ENCODE peak calls at places on chromosomes 12 and 14, in ten cellular contexts. One of them, this sample, is unnamed.

GRCh38 chr12:100229036-100229635 is 28.5 kb downstream of the ACTR6 start:
- DNase-seq in stomach: no peak
- DNase-seq in anterior cingulate cortex: no peak
- DNase-seq in activated CD4-positive, CD25-positive, alpha-beta regulatory T cell: no peak
- DNase-seq in GM10248: no peak
- DNase-seq in activated CD8-positive, alpha-beta memory T cell treated with anti-CD3 and anti-CD28 coated beads, Interleukin-2, amount 50 U/mL, for 48 hours: no peak
- DNase-seq in NCI-H1105: peak; percentile 10
- DNase-seq in stimulated activated naive CD8-positive, alpha-beta T cell treated with anti-CD3 and anti-CD28 coated beads, Interleukin-15, Interleukin-2, amounts not matched to agents 100 U/mL and 50 U/mL, for 24 hours: no peak
- DNase-seq in HEK293T: peak; percentile 23
- DNase-seq in H54: no peak
- DNase-seq in this sample: peak; percentile 41

GRCh38 chr12:131671871-131672270 is 39.0 kb upstream of the SFSWAP start:
- DNase-seq in stomach: no peak
- DNase-seq in anterior cingulate cortex: no peak
- DNase-seq in activated CD4-positive, CD25-positive, alpha-beta regulatory T cell: no peak
- DNase-seq in GM10248: no peak
- DNase-seq in activated CD8-positive, alpha-beta memory T cell treated with anti-CD3 and anti-CD28 coated beads, Interleukin-2, amount 50 U/mL, for 48 hours: no peak
- DNase-seq in NCI-H1105: no peak
- DNase-seq in stimulated activated naive CD8-positive, alpha-beta T cell treated with anti-CD3 and anti-CD28 coated beads, Interleukin-15, Interleukin-2, amounts not matched to agents 100 U/mL and 50 U/mL, for 24 hours: no peak
- DNase-seq in HEK293T: no peak
- DNase-seq in H54: no peak
- DNase-seq in this sample: no peak

GRCh38 chr14:61489932-61490331 is 168.6 kb downstream of the PRKCH start:
- DNase-seq in stomach: no peak
- DNase-seq in anterior cingulate cortex: no peak
- DNase-seq in activated CD4-positive, CD25-positive, alpha-beta regulatory T cell: no peak
- DNase-seq in GM10248: no peak
- DNase-seq in activated CD8-positive, alpha-beta memory T cell treated with anti-CD3 and anti-CD28 coated beads, Interleukin-2, amount 50 U/mL, for 48 hours: peak; percentile 33
- DNase-seq in NCI-H1105: no peak
- DNase-seq in stimulated activated naive CD8-positive, alpha-beta T cell treated with anti-CD3 and anti-CD28 coated beads, Interleukin-15, Interleukin-2, amounts not matched to agents 100 U/mL and 50 U/mL, for 24 hours: no peak
- DNase-seq in HEK293T: no peak
- DNase-seq in H54: no peak
- DNase-seq in this sample: no peak

GRCh38 chr12:117408161-117408791 is 46.9 kb upstream of the NOS1 start:
- DNase-seq in stomach: peak; percentile 72
- DNase-seq in anterior cingulate cortex: peak; percentile 16
- DNase-seq in activated CD4-positive, CD25-positive, alpha-beta regulatory T cell: no peak
- DNase-seq in GM10248: no peak
- DNase-seq in activated CD8-positive, alpha-beta memory T cell treated with anti-CD3 and anti-CD28 coated beads, Interleukin-2, amount 50 U/mL, for 48 hours: no peak
- DNase-seq in NCI-H1105: peak; percentile 4
- DNase-seq in stimulated activated naive CD8-positive, alpha-beta T cell treated with anti-CD3 and anti-CD28 coated beads, Interleukin-15, Interleukin-2, amounts not matched to agents 100 U/mL and 50 U/mL, for 24 hours: no peak
- DNase-seq in HEK293T: no peak
- DNase-seq in H54: peak; percentile 18
- DNase-seq in this sample: no peak

GRCh38 chr14:104680806-104681688 is 8.4 kb upstream of the INF2 start:
- DNase-seq in stomach: peak; percentile 87
- DNase-seq in anterior cingulate cortex: peak; percentile 76
- DNase-seq in activated CD4-positive, CD25-positive, alpha-beta regulatory T cell: no peak
- DNase-seq in GM10248: peak; percentile 72
- DNase-seq in activated CD8-positive, alpha-beta memory T cell treated with anti-CD3 and anti-CD28 coated beads, Interleukin-2, amount 50 U/mL, for 48 hours: no peak
- DNase-seq in NCI-H1105: no peak
- DNase-seq in stimulated activated naive CD8-positive, alpha-beta T cell treated with anti-CD3 and anti-CD28 coated beads, Interleukin-15, Interleukin-2, amounts not matched to agents 100 U/mL and 50 U/mL, for 24 hours: no peak
- DNase-seq in HEK293T: no peak
- DNase-seq in H54: peak; percentile 75
- DNase-seq in this sample: no peak

GRCh38 chr14:38342803-38343202 is 86.9 kb upstream of the CLEC14A start:
- DNase-seq in stomach: no peak
- DNase-seq in anterior cingulate cortex: no peak
- DNase-seq in activated CD4-positive, CD25-positive, alpha-beta regulatory T cell: no peak
- DNase-seq in GM10248: no peak
- DNase-seq in activated CD8-positive, alpha-beta memory T cell treated with anti-CD3 and anti-CD28 coated beads, Interleukin-2, amount 50 U/mL, for 48 hours: no peak
- DNase-seq in NCI-H1105: no peak
- DNase-seq in stimulated activated naive CD8-positive, alpha-beta T cell treated with anti-CD3 and anti-CD28 coated beads, Interleukin-15, Interleukin-2, amounts not matched to agents 100 U/mL and 50 U/mL, for 24 hours: no peak
- DNase-seq in HEK293T: no peak
- DNase-seq in H54: peak; percentile 21
- DNase-seq in this sample: no peak

GRCh38 chr12:9588749-9589148 is 19.0 kb downstream of the KLRB1 start:
- DNase-seq in stomach: no peak
- DNase-seq in anterior cingulate cortex: no peak
- DNase-seq in activated CD4-positive, CD25-positive, alpha-beta regulatory T cell: no peak
- DNase-seq in GM10248: no peak
- DNase-seq in activated CD8-positive, alpha-beta memory T cell treated with anti-CD3 and anti-CD28 coated beads, Interleukin-2, amount 50 U/mL, for 48 hours: no peak
- DNase-seq in NCI-H1105: no peak
- DNase-seq in stimulated activated naive CD8-positive, alpha-beta T cell treated with anti-CD3 and anti-CD28 coated beads, Interleukin-15, Interleukin-2, amounts not matched to agents 100 U/mL and 50 U/mL, for 24 hours: no peak
- DNase-seq in HEK293T: no peak
- DNase-seq in H54: no peak
- DNase-seq in this sample: no peak

GRCh38 chr14:51472881-51473280 is 178.8 kb upstream of the FRMD6 start:
- DNase-seq in stomach: no peak
- DNase-seq in anterior cingulate cortex: no peak
- DNase-seq in activated CD4-positive, CD25-positive, alpha-beta regulatory T cell: no peak
- DNase-seq in GM10248: no peak
- DNase-seq in activated CD8-positive, alpha-beta memory T cell treated with anti-CD3 and anti-CD28 coated beads, Interleukin-2, amount 50 U/mL, for 48 hours: no peak
- DNase-seq in NCI-H1105: peak; percentile 92
- DNase-seq in stimulated activated naive CD8-positive, alpha-beta T cell treated with anti-CD3 and anti-CD28 coated beads, Interleukin-15, Interleukin-2, amounts not matched to agents 100 U/mL and 50 U/mL, for 24 hours: no peak
- DNase-seq in HEK293T: no peak
- DNase-seq in H54: no peak
- DNase-seq in this sample: peak; percentile 83

GRCh38 chr14:55711171-55711811 is 131.3 kb downstream of the KTN1 start:
- DNase-seq in stomach: no peak
- DNase-seq in anterior cingulate cortex: no peak
- DNase-seq in activated CD4-positive, CD25-positive, alpha-beta regulatory T cell: no peak
- DNase-seq in GM10248: no peak
- DNase-seq in activated CD8-positive, alpha-beta memory T cell treated with anti-CD3 and anti-CD28 coated beads, Interleukin-2, amount 50 U/mL, for 48 hours: no peak
- DNase-seq in NCI-H1105: no peak
- DNase-seq in stimulated activated naive CD8-positive, alpha-beta T cell treated with anti-CD3 and anti-CD28 coated beads, Interleukin-15, Interleukin-2, amounts not matched to agents 100 U/mL and 50 U/mL, for 24 hours: no peak
- DNase-seq in HEK293T: no peak
- DNase-seq in H54: no peak
- DNase-seq in this sample: no peak

GRCh38 chr14:81772391-81772790 is 238.7 kb upstream of the SEL1L start:
- DNase-seq in stomach: no peak
- DNase-seq in anterior cingulate cortex: no peak
- DNase-seq in activated CD4-positive, CD25-positive, alpha-beta regulatory T cell: no peak
- DNase-seq in GM10248: no peak
- DNase-seq in activated CD8-positive, alpha-beta memory T cell treated with anti-CD3 and anti-CD28 coated beads, Interleukin-2, amount 50 U/mL, for 48 hours: no peak
- DNase-seq in NCI-H1105: no peak
- DNase-seq in stimulated activated naive CD8-positive, alpha-beta T cell treated with anti-CD3 and anti-CD28 coated beads, Interleukin-15, Interleukin-2, amounts not matched to agents 100 U/mL and 50 U/mL, for 24 hours: no peak
- DNase-seq in HEK293T: no peak
- DNase-seq in H54: no peak
- DNase-seq in this sample: no peak

GRCh38 chr14:54696998-54697397 is 130.1 kb downstream of the SAMD4A start:
- DNase-seq in stomach: no peak
- DNase-seq in anterior cingulate cortex: no peak
- DNase-seq in activated CD4-positive, CD25-positive, alpha-beta regulatory T cell: no peak
- DNase-seq in GM10248: no peak
- DNase-seq in activated CD8-positive, alpha-beta memory T cell treated with anti-CD3 and anti-CD28 coated beads, Interleukin-2, amount 50 U/mL, for 48 hours: no peak
- DNase-seq in NCI-H1105: no peak
- DNase-seq in stimulated activated naive CD8-positive, alpha-beta T cell treated with anti-CD3 and anti-CD28 coated beads, Interleukin-15, Interleukin-2, amounts not matched to agents 100 U/mL and 50 U/mL, for 24 hours: no peak
- DNase-seq in HEK293T: no peak
- DNase-seq in H54: no peak
- DNase-seq in this sample: no peak

GRCh38 chr12:42468853-42469252 is 120.7 kb downstream of the PRICKLE1 start:
- DNase-seq in stomach: no peak
- DNase-seq in anterior cingulate cortex: no peak
- DNase-seq in activated CD4-positive, CD25-positive, alpha-beta regulatory T cell: no peak
- DNase-seq in GM10248: no peak
- DNase-seq in activated CD8-positive, alpha-beta memory T cell treated with anti-CD3 and anti-CD28 coated beads, Interleukin-2, amount 50 U/mL, for 48 hours: no peak
- DNase-seq in NCI-H1105: no peak
- DNase-seq in stimulated activated naive CD8-positive, alpha-beta T cell treated with anti-CD3 and anti-CD28 coated beads, Interleukin-15, Interleukin-2, amounts not matched to agents 100 U/mL and 50 U/mL, for 24 hours: no peak
- DNase-seq in HEK293T: no peak
- DNase-seq in H54: no peak
- DNase-seq in this sample: no peak

GRCh38 chr14:105497671-105498429 is 6.8 kb downstream of the TEDC1 start:
- DNase-seq in stomach: no peak
- DNase-seq in anterior cingulate cortex: no peak
- DNase-seq in activated CD4-positive, CD25-positive, alpha-beta regulatory T cell: no peak
- DNase-seq in GM10248: no peak
- DNase-seq in activated CD8-positive, alpha-beta memory T cell treated with anti-CD3 and anti-CD28 coated beads, Interleukin-2, amount 50 U/mL, for 48 hours: no peak
- DNase-seq in NCI-H1105: no peak
- DNase-seq in stimulated activated naive CD8-positive, alpha-beta T cell treated with anti-CD3 and anti-CD28 coated beads, Interleukin-15, Interleukin-2, amounts not matched to agents 100 U/mL and 50 U/mL, for 24 hours: no peak
- DNase-seq in HEK293T: no peak
- DNase-seq in H54: no peak
- DNase-seq in this sample: no peak

GRCh38 chr14:38210168-38210567 is 2.5 kb downstream of the SSTR1 start:
- DNase-seq in stomach: peak; percentile 45
- DNase-seq in anterior cingulate cortex: no peak
- DNase-seq in activated CD4-positive, CD25-positive, alpha-beta regulatory T cell: no peak
- DNase-seq in GM10248: no peak
- DNase-seq in activated CD8-positive, alpha-beta memory T cell treated with anti-CD3 and anti-CD28 coated beads, Interleukin-2, amount 50 U/mL, for 48 hours: no peak
- DNase-seq in NCI-H1105: no peak
- DNase-seq in stimulated activated naive CD8-positive, alpha-beta T cell treated with anti-CD3 and anti-CD28 coated beads, Interleukin-15, Interleukin-2, amounts not matched to agents 100 U/mL and 50 U/mL, for 24 hours: peak; percentile 12
- DNase-seq in HEK293T: no peak
- DNase-seq in H54: no peak
- DNase-seq in this sample: no peak

GRCh38 chr14:78782551-78782950 is 612.4 kb downstream of the NRXN3 start:
- DNase-seq in stomach: no peak
- DNase-seq in anterior cingulate cortex: no peak
- DNase-seq in activated CD4-positive, CD25-positive, alpha-beta regulatory T cell: no peak
- DNase-seq in GM10248: no peak
- DNase-seq in activated CD8-positive, alpha-beta memory T cell treated with anti-CD3 and anti-CD28 coated beads, Interleukin-2, amount 50 U/mL, for 48 hours: no peak
- DNase-seq in NCI-H1105: no peak
- DNase-seq in stimulated activated naive CD8-positive, alpha-beta T cell treated with anti-CD3 and anti-CD28 coated beads, Interleukin-15, Interleukin-2, amounts not matched to agents 100 U/mL and 50 U/mL, for 24 hours: no peak
- DNase-seq in HEK293T: no peak
- DNase-seq in H54: no peak
- DNase-seq in this sample: no peak

GRCh38 chr12:128771681-128772080 is 52.1 kb downstream of the SLC15A4 start:
- DNase-seq in stomach: no peak
- DNase-seq in anterior cingulate cortex: no peak
- DNase-seq in activated CD4-positive, CD25-positive, alpha-beta regulatory T cell: no peak
- DNase-seq in GM10248: no peak
- DNase-seq in activated CD8-positive, alpha-beta memory T cell treated with anti-CD3 and anti-CD28 coated beads, Interleukin-2, amount 50 U/mL, for 48 hours: no peak
- DNase-seq in NCI-H1105: no peak
- DNase-seq in stimulated activated naive CD8-positive, alpha-beta T cell treated with anti-CD3 and anti-CD28 coated beads, Interleukin-15, Interleukin-2, amounts not matched to agents 100 U/mL and 50 U/mL, for 24 hours: no peak
- DNase-seq in HEK293T: no peak
- DNase-seq in H54: no peak
- DNase-seq in this sample: no peak

GRCh38 chr12:71439613-71440392 is at the start of gene LGR5:
- DNase-seq in stomach: no peak
- DNase-seq in anterior cingulate cortex: peak; percentile 77
- DNase-seq in activated CD4-positive, CD25-positive, alpha-beta regulatory T cell: no peak
- DNase-seq in GM10248: peak; percentile 16
- DNase-seq in activated CD8-positive, alpha-beta memory T cell treated with anti-CD3 and anti-CD28 coated beads, Interleukin-2, amount 50 U/mL, for 48 hours: peak; percentile 57
- DNase-seq in NCI-H1105: peak; percentile 59
- DNase-seq in stimulated activated naive CD8-positive, alpha-beta T cell treated with anti-CD3 and anti-CD28 coated beads, Interleukin-15, Interleukin-2, amounts not matched to agents 100 U/mL and 50 U/mL, for 24 hours: peak; percentile 23
- DNase-seq in HEK293T: peak; percentile 71
- DNase-seq in H54: no peak
- DNase-seq in this sample: peak; percentile 76

GRCh38 chr14:23573384-23573783 is 5.2 kb downstream of the JPH4 start:
- DNase-seq in stomach: peak; percentile 27
- DNase-seq in anterior cingulate cortex: no peak
- DNase-seq in activated CD4-positive, CD25-positive, alpha-beta regulatory T cell: no peak
- DNase-seq in GM10248: no peak
- DNase-seq in activated CD8-positive, alpha-beta memory T cell treated with anti-CD3 and anti-CD28 coated beads, Interleukin-2, amount 50 U/mL, for 48 hours: no peak
- DNase-seq in NCI-H1105: peak; percentile 72
- DNase-seq in stimulated activated naive CD8-positive, alpha-beta T cell treated with anti-CD3 and anti-CD28 coated beads, Interleukin-15, Interleukin-2, amounts not matched to agents 100 U/mL and 50 U/mL, for 24 hours: no peak
- DNase-seq in HEK293T: no peak
- DNase-seq in H54: no peak
- DNase-seq in this sample: peak; percentile 18

GRCh38 chr12:106919910-106920544 is 35.7 kb upstream of the TMEM263 start:
- DNase-seq in stomach: no peak
- DNase-seq in anterior cingulate cortex: no peak
- DNase-seq in activated CD4-positive, CD25-positive, alpha-beta regulatory T cell: no peak
- DNase-seq in GM10248: no peak
- DNase-seq in activated CD8-positive, alpha-beta memory T cell treated with anti-CD3 and anti-CD28 coated beads, Interleukin-2, amount 50 U/mL, for 48 hours: no peak
- DNase-seq in NCI-H1105: peak; percentile 56
- DNase-seq in stimulated activated naive CD8-positive, alpha-beta T cell treated with anti-CD3 and anti-CD28 coated beads, Interleukin-15, Interleukin-2, amounts not matched to agents 100 U/mL and 50 U/mL, for 24 hours: no peak
- DNase-seq in HEK293T: peak; percentile 53
- DNase-seq in H54: no peak
- DNase-seq in this sample: peak; percentile 57

GRCh38 chr12:57736743-57737466 is 1.6 kb downstream of the AGAP2 start:
- DNase-seq in stomach: no peak
- DNase-seq in anterior cingulate cortex: no peak
- DNase-seq in activated CD4-positive, CD25-positive, alpha-beta regulatory T cell: no peak
- DNase-seq in GM10248: no peak
- DNase-seq in activated CD8-positive, alpha-beta memory T cell treated with anti-CD3 and anti-CD28 coated beads, Interleukin-2, amount 50 U/mL, for 48 hours: no peak
- DNase-seq in NCI-H1105: no peak
- DNase-seq in stimulated activated naive CD8-positive, alpha-beta T cell treated with anti-CD3 and anti-CD28 coated beads, Interleukin-15, Interleukin-2, amounts not matched to agents 100 U/mL and 50 U/mL, for 24 hours: no peak
- DNase-seq in HEK293T: no peak
- DNase-seq in H54: no peak
- DNase-seq in this sample: no peak

GRCh38 chr12:45327823-45328383 is 112.0 kb downstream of the ANO6 start:
- DNase-seq in stomach: no peak
- DNase-seq in anterior cingulate cortex: no peak
- DNase-seq in activated CD4-positive, CD25-positive, alpha-beta regulatory T cell: no peak
- DNase-seq in GM10248: no peak
- DNase-seq in activated CD8-positive, alpha-beta memory T cell treated with anti-CD3 and anti-CD28 coated beads, Interleukin-2, amount 50 U/mL, for 48 hours: no peak
- DNase-seq in NCI-H1105: no peak
- DNase-seq in stimulated activated naive CD8-positive, alpha-beta T cell treated with anti-CD3 and anti-CD28 coated beads, Interleukin-15, Interleukin-2, amounts not matched to agents 100 U/mL and 50 U/mL, for 24 hours: no peak
- DNase-seq in HEK293T: no peak
- DNase-seq in H54: no peak
- DNase-seq in this sample: no peak

GRCh38 chr12:79935624-79936040 is 735 bp upstream of the PPP1R12A start:
- DNase-seq in stomach: no peak
- DNase-seq in anterior cingulate cortex: no peak
- DNase-seq in activated CD4-positive, CD25-positive, alpha-beta regulatory T cell: no peak
- DNase-seq in GM10248: peak; percentile 13
- DNase-seq in activated CD8-positive, alpha-beta memory T cell treated with anti-CD3 and anti-CD28 coated beads, Interleukin-2, amount 50 U/mL, for 48 hours: no peak
- DNase-seq in NCI-H1105: no peak
- DNase-seq in stimulated activated naive CD8-positive, alpha-beta T cell treated with anti-CD3 and anti-CD28 coated beads, Interleukin-15, Interleukin-2, amounts not matched to agents 100 U/mL and 50 U/mL, for 24 hours: no peak
- DNase-seq in HEK293T: peak; percentile 17
- DNase-seq in H54: no peak
- DNase-seq in this sample: no peak

GRCh38 chr12:107736914-107737313 is 24.0 kb downstream of the PRDM4 start:
- DNase-seq in stomach: no peak
- DNase-seq in anterior cingulate cortex: no peak
- DNase-seq in activated CD4-positive, CD25-positive, alpha-beta regulatory T cell: no peak
- DNase-seq in GM10248: peak; percentile 75
- DNase-seq in activated CD8-positive, alpha-beta memory T cell treated with anti-CD3 and anti-CD28 coated beads, Interleukin-2, amount 50 U/mL, for 48 hours: no peak
- DNase-seq in NCI-H1105: no peak
- DNase-seq in stimulated activated naive CD8-positive, alpha-beta T cell treated with anti-CD3 and anti-CD28 coated beads, Interleukin-15, Interleukin-2, amounts not matched to agents 100 U/mL and 50 U/mL, for 24 hours: peak; percentile 20
- DNase-seq in HEK293T: no peak
- DNase-seq in H54: no peak
- DNase-seq in this sample: no peak

GRCh38 chr12:81303935-81304334 is 226.1 kb downstream of the ACSS3 start:
- DNase-seq in stomach: no peak
- DNase-seq in anterior cingulate cortex: no peak
- DNase-seq in activated CD4-positive, CD25-positive, alpha-beta regulatory T cell: no peak
- DNase-seq in GM10248: no peak
- DNase-seq in activated CD8-positive, alpha-beta memory T cell treated with anti-CD3 and anti-CD28 coated beads, Interleukin-2, amount 50 U/mL, for 48 hours: no peak
- DNase-seq in NCI-H1105: no peak
- DNase-seq in stimulated activated naive CD8-positive, alpha-beta T cell treated with anti-CD3 and anti-CD28 coated beads, Interleukin-15, Interleukin-2, amounts not matched to agents 100 U/mL and 50 U/mL, for 24 hours: no peak
- DNase-seq in HEK293T: no peak
- DNase-seq in H54: no peak
- DNase-seq in this sample: no peak

GRCh38 chr12:47754881-47755280 is 3.8 kb downstream of the RAPGEF3 start:
- DNase-seq in stomach: peak; percentile 93
- DNase-seq in anterior cingulate cortex: no peak
- DNase-seq in activated CD4-positive, CD25-positive, alpha-beta regulatory T cell: no peak
- DNase-seq in GM10248: no peak
- DNase-seq in activated CD8-positive, alpha-beta memory T cell treated with anti-CD3 and anti-CD28 coated beads, Interleukin-2, amount 50 U/mL, for 48 hours: no peak
- DNase-seq in NCI-H1105: no peak
- DNase-seq in stimulated activated naive CD8-positive, alpha-beta T cell treated with anti-CD3 and anti-CD28 coated beads, Interleukin-15, Interleukin-2, amounts not matched to agents 100 U/mL and 50 U/mL, for 24 hours: no peak
- DNase-seq in HEK293T: no peak
- DNase-seq in H54: no peak
- DNase-seq in this sample: no peak

GRCh38 chr14:99647407-99647806 is 2.5 kb downstream of the HHIPL1 start:
- DNase-seq in stomach: no peak
- DNase-seq in anterior cingulate cortex: no peak
- DNase-seq in activated CD4-positive, CD25-positive, alpha-beta regulatory T cell: no peak
- DNase-seq in GM10248: no peak
- DNase-seq in activated CD8-positive, alpha-beta memory T cell treated with anti-CD3 and anti-CD28 coated beads, Interleukin-2, amount 50 U/mL, for 48 hours: no peak
- DNase-seq in NCI-H1105: no peak
- DNase-seq in stimulated activated naive CD8-positive, alpha-beta T cell treated with anti-CD3 and anti-CD28 coated beads, Interleukin-15, Interleukin-2, amounts not matched to agents 100 U/mL and 50 U/mL, for 24 hours: no peak
- DNase-seq in HEK293T: no peak
- DNase-seq in H54: no peak
- DNase-seq in this sample: no peak

GRCh38 chr12:126719886-126720666 is 1546.9 kb upstream of the TMEM132C start:
- DNase-seq in stomach: no peak
- DNase-seq in anterior cingulate cortex: no peak
- DNase-seq in activated CD4-positive, CD25-positive, alpha-beta regulatory T cell: no peak
- DNase-seq in GM10248: no peak
- DNase-seq in activated CD8-positive, alpha-beta memory T cell treated with anti-CD3 and anti-CD28 coated beads, Interleukin-2, amount 50 U/mL, for 48 hours: no peak
- DNase-seq in NCI-H1105: no peak
- DNase-seq in stimulated activated naive CD8-positive, alpha-beta T cell treated with anti-CD3 and anti-CD28 coated beads, Interleukin-15, Interleukin-2, amounts not matched to agents 100 U/mL and 50 U/mL, for 24 hours: no peak
- DNase-seq in HEK293T: no peak
- DNase-seq in H54: no peak
- DNase-seq in this sample: no peak

GRCh38 chr12:131106542-131106941 is 152.8 kb downstream of the ADGRD1 start:
- DNase-seq in stomach: no peak
- DNase-seq in anterior cingulate cortex: no peak
- DNase-seq in activated CD4-positive, CD25-positive, alpha-beta regulatory T cell: no peak
- DNase-seq in GM10248: no peak
- DNase-seq in activated CD8-positive, alpha-beta memory T cell treated with anti-CD3 and anti-CD28 coated beads, Interleukin-2, amount 50 U/mL, for 48 hours: no peak
- DNase-seq in NCI-H1105: no peak
- DNase-seq in stimulated activated naive CD8-positive, alpha-beta T cell treated with anti-CD3 and anti-CD28 coated beads, Interleukin-15, Interleukin-2, amounts not matched to agents 100 U/mL and 50 U/mL, for 24 hours: no peak
- DNase-seq in HEK293T: no peak
- DNase-seq in H54: no peak
- DNase-seq in this sample: no peak